ENCODE peak calls at places on chromosome 4, in seven cellular contexts. One of them, this sample, is unnamed.

GRCh38 chr4:23373269-23373668 is 516.6 kb downstream of the PPARGC1A start:
- DNase-seq in right lobe of liver: no peak
- DNase-seq in GM12891: no peak
- DNase-seq in tibial nerve: no peak
- DNase-seq in uterus: no peak
- DNase-seq in suprapubic skin: no peak
- DNase-seq in IMR-90: peak
- DNase-seq in this sample: peak

GRCh38 chr4:27484216-27484615 is 623.6 kb downstream of the STIM2 start:
- DNase-seq in right lobe of liver: no peak
- DNase-seq in tibial nerve: no peak
- DNase-seq in IMR-90: no peak
- DNase-seq in GM12891: no peak
- DNase-seq in uterus: no peak
- DNase-seq in suprapubic skin: no peak
- DNase-seq in this sample: no peak

GRCh38 chr4:153249199-153250154 is 45.2 kb downstream of the TRIM2 start:
- DNase-seq in suprapubic skin: peak
- DNase-seq in GM12891: peak
- DNase-seq in tibial nerve: peak
- DNase-seq in right lobe of liver: peak
- DNase-seq in uterus: peak
- DNase-seq in IMR-90: peak
- DNase-seq in this sample: peak

GRCh38 chr4:150402968-150403367 is 179.0 kb upstream of the MAB21L2 start:
- DNase-seq in IMR-90: peak
- DNase-seq in uterus: no peak
- DNase-seq in right lobe of liver: peak
- DNase-seq in suprapubic skin: no peak
- DNase-seq in tibial nerve: no peak
- DNase-seq in GM12891: no peak
- DNase-seq in this sample: peak

GRCh38 chr4:138659640-138660325 is 355.8 kb upstream of the NOCT start:
- DNase-seq in uterus: no peak
- DNase-seq in GM12891: no peak
- DNase-seq in tibial nerve: no peak
- DNase-seq in right lobe of liver: no peak
- DNase-seq in suprapubic skin: no peak
- DNase-seq in IMR-90: no peak
- DNase-seq in this sample: no peak

GRCh38 chr4:79852305-79852730 is 220.7 kb downstream of the ANTXR2 start:
- DNase-seq in suprapubic skin: no peak
- DNase-seq in GM12891: no peak
- DNase-seq in right lobe of liver: no peak
- DNase-seq in tibial nerve: no peak
- DNase-seq in IMR-90: peak
- DNase-seq in uterus: peak
- DNase-seq in this sample: peak

GRCh38 chr4:40587826-40588225 is 41.8 kb downstream of the RBM47 start:
- DNase-seq in tibial nerve: no peak
- DNase-seq in GM12891: no peak
- DNase-seq in suprapubic skin: no peak
- DNase-seq in right lobe of liver: peak
- DNase-seq in uterus: no peak
- DNase-seq in IMR-90: peak
- DNase-seq in this sample: no peak

GRCh38 chr4:20256381-20256881 is 4.7 kb downstream of the SLIT2 start:
- DNase-seq in GM12891: no peak
- DNase-seq in right lobe of liver: no peak
- DNase-seq in uterus: no peak
- DNase-seq in suprapubic skin: no peak
- DNase-seq in IMR-90: peak
- DNase-seq in tibial nerve: no peak
- DNase-seq in this sample: no peak

GRCh38 chr4:143381171-143382118 is 44.8 kb downstream of the GAB1 start:
- DNase-seq in IMR-90: peak
- DNase-seq in tibial nerve: peak
- DNase-seq in GM12891: no peak
- DNase-seq in uterus: peak
- DNase-seq in right lobe of liver: peak
- DNase-seq in suprapubic skin: no peak
- DNase-seq in this sample: peak

GRCh38 chr4:176789955-176790354 is 2.8 kb downstream of the VEGFC start:
- DNase-seq in GM12891: peak
- DNase-seq in uterus: no peak
- DNase-seq in tibial nerve: no peak
- DNase-seq in right lobe of liver: no peak
- DNase-seq in IMR-90: peak
- DNase-seq in suprapubic skin: no peak
- DNase-seq in this sample: no peak

GRCh38 chr4:146521543-146522097 is at the start of gene SLC10A7:
- DNase-seq in IMR-90: peak
- DNase-seq in uterus: peak
- DNase-seq in right lobe of liver: peak
- DNase-seq in GM12891: peak
- DNase-seq in tibial nerve: peak
- DNase-seq in suprapubic skin: peak
- DNase-seq in this sample: peak

GRCh38 chr4:146524663-146525062 is 2.9 kb upstream of the SLC10A7 start:
- DNase-seq in uterus: no peak
- DNase-seq in right lobe of liver: no peak
- DNase-seq in IMR-90: no peak
- DNase-seq in GM12891: no peak
- DNase-seq in suprapubic skin: no peak
- DNase-seq in tibial nerve: no peak
- DNase-seq in this sample: no peak

GRCh38 chr4:146522862-146523205 is 1.1 kb upstream of the SLC10A7 start:
- DNase-seq in uterus: no peak
- DNase-seq in IMR-90: peak
- DNase-seq in suprapubic skin: no peak
- DNase-seq in tibial nerve: no peak
- DNase-seq in right lobe of liver: no peak
- DNase-seq in GM12891: peak
- DNase-seq in this sample: no peak

GRCh38 chr4:146520894-146521542 is 722 bp downstream of the SLC10A7 start:
- DNase-seq in tibial nerve: no peak
- DNase-seq in uterus: no peak
- DNase-seq in GM12891: no peak
- DNase-seq in suprapubic skin: no peak
- DNase-seq in IMR-90: peak
- DNase-seq in right lobe of liver: peak
- DNase-seq in this sample: no peak

DNA sequence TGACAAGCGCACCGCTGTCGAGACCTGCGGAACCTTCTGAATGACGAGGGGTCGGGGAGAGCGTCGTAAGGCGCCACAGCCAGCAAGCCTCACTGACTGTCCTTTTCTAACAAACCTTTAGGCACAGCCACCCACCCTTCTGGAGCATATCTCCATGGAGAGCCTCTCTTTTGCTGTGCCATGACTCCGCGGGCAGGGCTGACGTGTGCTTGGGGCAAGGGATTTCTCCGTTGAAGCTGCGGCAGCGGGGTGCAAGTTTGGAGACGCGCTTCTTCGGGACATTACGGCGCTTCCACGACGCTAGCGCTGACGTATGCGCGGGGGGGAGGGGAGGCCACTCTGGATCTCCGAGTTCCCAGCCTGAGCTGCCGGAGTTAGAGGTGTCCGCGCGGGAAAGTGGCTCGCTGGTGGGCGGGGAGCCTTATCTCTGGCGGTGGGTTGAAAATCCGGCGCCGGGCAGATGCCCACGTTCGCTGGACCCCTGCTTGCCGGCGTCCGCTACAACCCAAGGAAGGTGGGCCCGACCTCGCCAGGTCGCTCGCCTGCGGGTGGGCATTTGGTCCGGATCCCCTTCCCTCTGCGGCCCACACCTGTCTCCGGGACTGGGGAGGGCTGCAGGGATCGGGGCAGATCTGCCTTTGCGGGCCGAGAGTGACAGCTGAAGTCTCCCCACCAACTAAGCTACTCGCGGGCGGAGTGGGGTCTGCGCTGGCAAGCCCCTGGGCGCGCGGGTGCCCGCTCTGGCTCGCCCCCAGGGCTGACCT is 540 bp upstream of the SLC10A7 start:
- DNase-seq in tibial nerve: peak
- DNase-seq in right lobe of liver: peak
- DNase-seq in GM12891: peak
- DNase-seq in IMR-90: peak
- DNase-seq in suprapubic skin: peak
- DNase-seq in uterus: peak
- DNase-seq in this sample: peak
- TF ChIP-seq POLR2A in tibial nerve: no peak
- TF ChIP-seq POLR2A in right lobe of liver: peak
- TF ChIP-seq POLR2A in GM12891: no peak
- TF ChIP-seq POLR2A in IMR-90: peak
- TF ChIP-seq POLR2A in suprapubic skin: no peak
- TF ChIP-seq POLR2A in uterus: peak
- TF ChIP-seq POLR2A in this sample: no peak

DNA sequence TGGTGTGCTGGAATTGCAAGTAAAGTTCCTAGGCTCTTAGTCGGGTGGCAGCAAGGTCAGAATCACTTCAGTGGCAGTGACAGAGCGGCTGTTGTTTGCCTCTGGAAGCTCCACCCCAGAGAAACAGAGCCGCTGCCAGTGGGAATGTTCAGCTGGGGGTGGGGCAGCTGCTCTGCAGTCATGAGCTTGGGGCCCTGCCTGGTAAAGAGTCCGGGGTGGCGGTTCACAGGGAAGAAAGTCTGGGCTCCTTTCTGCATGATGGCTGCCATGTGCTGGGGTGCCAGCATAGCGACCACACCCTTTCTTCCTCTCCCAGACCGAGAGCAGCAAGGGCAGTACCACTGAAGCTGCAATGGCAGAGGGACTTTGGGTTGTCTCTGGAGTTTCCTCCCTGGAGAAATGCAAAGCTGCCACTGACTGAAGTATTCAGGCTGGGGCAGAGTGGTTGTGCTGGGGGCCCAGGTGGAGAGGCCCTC is 108.8 kb upstream of the CENPE start:
- DNase-seq in suprapubic skin: peak
- DNase-seq in uterus: no peak
- DNase-seq in IMR-90: no peak
- DNase-seq in GM12891: no peak
- DNase-seq in right lobe of liver: no peak
- DNase-seq in tibial nerve: peak
- DNase-seq in this sample: peak
- TF ChIP-seq POLR2A in suprapubic skin: no peak
- TF ChIP-seq POLR2A in uterus: no peak
- TF ChIP-seq POLR2A in IMR-90: no peak
- TF ChIP-seq POLR2A in GM12891: no peak
- TF ChIP-seq POLR2A in right lobe of liver: no peak
- TF ChIP-seq POLR2A in tibial nerve: no peak
- TF ChIP-seq POLR2A in this sample: no peak

GRCh38 chr4:113962719-113963274 is 16.6 kb downstream of the ARSJ start:
- DNase-seq in right lobe of liver: no peak
- DNase-seq in uterus: no peak
- DNase-seq in tibial nerve: no peak
- DNase-seq in suprapubic skin: no peak
- DNase-seq in IMR-90: no peak
- DNase-seq in GM12891: no peak
- DNase-seq in this sample: no peak
- TF ChIP-seq POLR2A in right lobe of liver: no peak
- TF ChIP-seq POLR2A in uterus: no peak
- TF ChIP-seq POLR2A in tibial nerve: no peak
- TF ChIP-seq POLR2A in suprapubic skin: no peak
- TF ChIP-seq POLR2A in IMR-90: no peak
- TF ChIP-seq POLR2A in GM12891: no peak
- TF ChIP-seq POLR2A in this sample: no peak

GRCh38 chr4:3384771-3385701 is 56.7 kb upstream of the HGFAC start:
- DNase-seq in GM12891: no peak
- DNase-seq in IMR-90: no peak
- DNase-seq in uterus: no peak
- DNase-seq in suprapubic skin: no peak
- DNase-seq in right lobe of liver: peak
- DNase-seq in tibial nerve: no peak
- DNase-seq in this sample: peak
- TF ChIP-seq POLR2A in GM12891: no peak
- TF ChIP-seq POLR2A in IMR-90: no peak
- TF ChIP-seq POLR2A in uterus: no peak
- TF ChIP-seq POLR2A in suprapubic skin: no peak
- TF ChIP-seq POLR2A in right lobe of liver: peak
- TF ChIP-seq POLR2A in tibial nerve: no peak
- TF ChIP-seq POLR2A in this sample: no peak

DNA sequence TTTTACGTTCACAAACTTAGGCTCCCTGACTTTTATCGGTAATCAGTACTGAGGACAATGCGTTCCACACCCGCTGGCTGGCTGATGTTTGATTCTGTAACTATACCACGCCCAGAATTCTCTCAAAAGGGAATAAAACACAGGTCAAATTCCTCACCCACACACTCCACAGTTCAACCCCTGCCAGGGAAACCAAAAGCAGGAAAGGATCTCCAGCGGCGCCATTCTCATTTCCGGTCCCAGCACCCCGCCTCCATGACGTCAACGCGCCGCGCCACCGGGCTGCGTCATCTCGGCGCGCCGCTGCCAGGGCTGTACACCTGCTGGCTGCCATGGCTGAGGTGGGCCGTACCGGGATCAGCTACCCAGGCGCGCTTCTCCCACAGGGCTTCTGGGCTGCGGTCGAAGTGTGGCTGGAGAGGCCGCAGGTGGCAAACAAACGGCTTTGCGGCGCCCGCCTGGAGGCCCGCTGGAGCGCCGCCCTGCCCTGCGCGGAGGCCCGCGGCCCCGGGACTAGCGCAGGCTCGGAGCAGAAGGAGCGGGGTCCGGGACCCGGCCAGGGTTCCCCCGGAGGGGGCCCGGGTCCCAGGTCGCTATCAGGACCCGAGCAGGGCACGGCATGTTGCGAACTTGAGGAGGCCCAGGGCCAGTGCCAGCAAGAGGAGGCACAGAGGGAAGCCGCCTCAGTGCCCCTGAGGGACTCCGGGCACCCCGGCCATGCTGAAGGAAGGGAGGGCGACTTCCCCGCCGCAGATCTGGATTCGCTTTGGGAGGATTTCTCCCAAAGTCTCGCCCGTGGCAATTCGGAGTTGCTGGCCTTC is at the start of the genes ACOX3 and TRMT44:
- DNase-seq in uterus: peak
- DNase-seq in IMR-90: peak
- DNase-seq in right lobe of liver: peak
- DNase-seq in GM12891: peak
- DNase-seq in tibial nerve: peak
- DNase-seq in suprapubic skin: peak
- DNase-seq in this sample: peak
- TF ChIP-seq POLR2A in uterus: peak
- TF ChIP-seq POLR2A in IMR-90: peak
- TF ChIP-seq POLR2A in right lobe of liver: peak
- TF ChIP-seq POLR2A in GM12891: peak
- TF ChIP-seq POLR2A in tibial nerve: peak
- TF ChIP-seq POLR2A in suprapubic skin: no peak
- TF ChIP-seq POLR2A in this sample: no peak